ENCODE peak calls at places on chromosomes 12 and 14, in seven cellular contexts. B is A549; M is AG10803; J is PC-3; E is stimulated activated naive CD8-positive, alpha-beta T cell treated with anti-CD3 and anti-CD28 coated beads, Interleukin-15, Interleukin-2, amounts not matched to agents 100 U/mL and 50 U/mL, for 24 hours; A is activated naive CD8-positive, alpha-beta T cell treated with anti-CD3 and anti-CD28 coated beads, Interleukin-2, amount 50 U/mL, for 24 hours; R is HTR-8/SVneo. K is an unnamed sample.

GRCh38 chr14:106436310-106436905 is 910.0 kb downstream of the TMEM121 start:
- DNase-seq in R (no peak), A (peak), E (peak), M (no peak), B (peak), J (no peak), K (no peak)

GRCh38 chr12:111453071-111453989 is 47.6 kb downstream of the SH2B3 start:
- DNase-seq in E (no peak), B (no peak), A (no peak), J (no peak), R (no peak), M (no peak), K (no peak)

GRCh38 chr12:72081787-72082186 is 143.1 kb downstream of the TPH2 start:
- DNase-seq in J (no peak), M (no peak), B (no peak), A (no peak), R (no peak), E (no peak), K (no peak)

GRCh38 chr12:32454075-32454474 is 54.7 kb downstream of the FGD4 start:
- DNase-seq in M (peak), B (peak), R (no peak), J (peak), A (no peak), E (no peak), K (no peak)

GRCh38 chr14:58107947-58108552 is 44.0 kb downstream of the ARMH4 start:
- DNase-seq in B (peak), J (peak), E (peak), A (peak), M (peak), R (peak), K (peak)

GRCh38 chr12:126271138-126271537 is 1205.9 kb downstream of the AACS start:
- DNase-seq in M (no peak), B (no peak), A (no peak), R (no peak), E (no peak), J (no peak), K (no peak)

GRCh38 chr12:53624453-53624852 is 1.7 kb downstream of the ATF7 start:
- DNase-seq in J (no peak), A (no peak), M (peak), E (no peak), B (no peak), R (no peak), K (no peak)

GRCh38 chr12:55737581-55738112 is 5.3 kb upstream of the GDF11 start:
- DNase-seq in B (no peak), J (no peak), A (no peak), M (no peak), R (no peak), E (no peak), K (no peak)

GRCh38 chr14:99137913-99138571 is 134.0 kb downstream of the BCL11B start:
- DNase-seq in M (no peak), J (no peak), R (no peak), B (peak), A (no peak), E (no peak), K (no peak)

GRCh38 chr14:61472025-61472672 is 150.8 kb downstream of the PRKCH start:
- DNase-seq in R (peak), E (peak), J (peak), B (peak), A (no peak), M (peak), K (peak)

GRCh38 chr12:113161415-113162016 is 12.0 kb downstream of the CFAP73 start:
- DNase-seq in E (peak), M (no peak), B (peak), A (no peak), J (peak), R (no peak), K (no peak)

GRCh38 chr14:64708148-64709004 is 4.2 kb downstream of the PLEKHG3 start:
- DNase-seq in R (peak), B (peak), E (no peak), M (no peak), A (no peak), J (peak), K (peak)

GRCh38 chr14:37594238-37594915 is 672 bp downstream of the FOXA1 start:
- DNase-seq in M (peak), E (peak), B (peak), R (peak), A (peak), J (peak), K (peak)

GRCh38 chr14:104386281-104386841 is 193.2 kb upstream of the C14orf180 start:
- DNase-seq in J (no peak), E (no peak), A (no peak), R (no peak), B (no peak), M (no peak), K (no peak)

GRCh38 chr12:65525501-65526141 is 247.1 kb downstream of the MSRB3 start:
- DNase-seq in E (no peak), R (no peak), M (peak), A (no peak), B (no peak), J (peak), K (no peak)

GRCh38 chr12:92440072-92440471 is 262.7 kb upstream of the PLEKHG7 start:
- DNase-seq in A (no peak), R (no peak), E (no peak), M (no peak), J (no peak), B (no peak), K (no peak)

GRCh38 chr14:102857444-102857843 is 65.0 kb upstream of the AMN start:
- DNase-seq in J (no peak), A (no peak), E (no peak), M (no peak), R (no peak), B (no peak), K (no peak)

GRCh38 chr12:48351022-48351708 is 446 bp upstream of the ZNF641 start:
- DNase-seq in R (peak), E (no peak), B (peak), J (peak), M (peak), A (no peak), K (peak)

GRCh38 chr12:132003846-132004245 is 54.1 kb downstream of the EP400 start:
- DNase-seq in R (peak), E (no peak), M (peak), J (no peak), A (no peak), B (no peak), K (no peak)

GRCh38 chr14:61640834-61641170 is 54.5 kb upstream of the HIF1A start:
- DNase-seq in B (no peak), J (no peak), E (no peak), R (no peak), M (no peak), A (no peak), K (no peak)

GRCh38 chr14:64994540-64994939 is 7.8 kb downstream of the FNTB start:
- DNase-seq in E (no peak), M (no peak), A (no peak), J (no peak), B (no peak), R (no peak), K (no peak)

GRCh38 chr14:104297721-104298401 is 159.5 kb downstream of the KIF26A start:
- DNase-seq in A (no peak), R (no peak), E (no peak), M (no peak), J (no peak), B (no peak), K (peak)

GRCh38 chr12:60209933-60210332 is 614.1 kb downstream of the SLC16A7 start:
- DNase-seq in A (no peak), B (no peak), M (no peak), E (no peak), J (peak), R (no peak), K (no peak)